ENCODE peak calls at places on chromosomes 16 and 17, in five cellular contexts. G is tibial artery; B is EL; E is NCI-H2081; R is activated naive CD8-positive, alpha-beta T cell treated with anti-CD3 and anti-CD28 coated beads, Interleukin-2, amount 50 U/mL, for 24 hours. D is an unnamed sample.

GRCh38 chr17:38578641-38579480 is 26.9 kb downstream of the SRCIN1 start:
- DNase-seq in G (no peak), B (no peak), E (no peak), R (no peak), D (no peak)

GRCh38 chr16:9798952-9799590 is 383.2 kb downstream of the GRIN2A start:
- DNase-seq in G (no peak), B (no peak), E (no peak), R (no peak), D (no peak)

GRCh38 chr17:57559226-57559625 is 185.9 kb downstream of the CCDC182 start:
- DNase-seq in G (no peak), B (no peak), E (no peak), R (no peak), D (no peak)

GRCh38 chr16:47392114-47392513 is 68.7 kb downstream of the ITFG1 start:
- DNase-seq in G (no peak), B (peak), E (no peak), R (peak), D (no peak)

GRCh38 chr16:66521951-66522771 is 27.8 kb downstream of the TK2 start:
- DNase-seq in G (no peak), B (peak), E (no peak), R (peak), D (no peak)

GRCh38 chr17:81520021-81520894 is 7.7 kb upstream of the ACTG1 start:
- DNase-seq in G (no peak), B (no peak), E (no peak), R (no peak), D (no peak)

GRCh38 chr17:61338874-61339478 is 60.7 kb upstream of the TBX2 start:
- DNase-seq in G (no peak), B (no peak), E (no peak), R (no peak), D (no peak)

GRCh38 chr16:77331802-77332586 is 102.8 kb downstream of the ADAMTS18 start:
- DNase-seq in G (no peak), B (no peak), E (no peak), R (no peak), D (no peak)

GRCh38 chr17:36675250-36675649 is 73.9 kb downstream of the MRM1 start:
- DNase-seq in G (no peak), B (no peak), E (no peak), R (no peak), D (no peak)

GRCh38 chr16:87895641-87896141 is 26.4 kb upstream of the SLC7A5 start:
- DNase-seq in G (no peak), B (peak), E (no peak), R (peak), D (no peak)

GRCh38 chr16:7953360-7953759 is 620.7 kb downstream of the RBFOX1 start:
- DNase-seq in G (no peak), B (no peak), E (no peak), R (no peak), D (no peak)

GRCh38 chr17:65537845-65538678 is 23.4 kb downstream of the AXIN2 start:
- DNase-seq in G (no peak), B (no peak), E (no peak), R (no peak), D (no peak)

GRCh38 chr17:42127414-42127813 is 4.8 kb downstream of the HSPB9 start:
- DNase-seq in G (no peak), B (no peak), E (no peak), R (no peak), D (no peak)

GRCh38 chr17:15038656-15039055 is 226.5 kb downstream of the PMP22 start:
- DNase-seq in G (no peak), B (peak), E (no peak), R (no peak), D (no peak)

D was measured in cerebellar nuclear complex.